ENCODE peak calls at places on chromosomes 12 and 14, in nine cellular contexts. One of them, this sample, is unnamed.

GRCh38 chr12:106248849-106249371 is 1.1 kb upstream of the CKAP4 start:
- DNase-seq in CD8-positive, alpha-beta T cell: peak
- DNase-seq in stromal cell of bone marrow: no peak
- DNase-seq in glutamatergic neuron: no peak
- DNase-seq in cardiac muscle cell: no peak
- DNase-seq in small intestine: peak
- DNase-seq in GM10248: no peak
- DNase-seq in islet precursor cell: no peak
- DNase-seq in lung microvascular endothelial cell: no peak
- DNase-seq in this sample: no peak

GRCh38 chr12:89183985-89184435 is 168.3 kb downstream of the DUSP6 start:
- DNase-seq in CD8-positive, alpha-beta T cell: no peak
- DNase-seq in lung microvascular endothelial cell: no peak
- DNase-seq in glutamatergic neuron: no peak
- DNase-seq in stromal cell of bone marrow: peak
- DNase-seq in cardiac muscle cell: no peak
- DNase-seq in islet precursor cell: no peak
- DNase-seq in small intestine: no peak
- DNase-seq in GM10248: no peak
- DNase-seq in this sample: no peak

GRCh38 chr12:79691299-79692248 is 810 bp upstream of the PAWR start:
- DNase-seq in CD8-positive, alpha-beta T cell: no peak
- DNase-seq in islet precursor cell: peak
- DNase-seq in GM10248: peak
- DNase-seq in small intestine: peak
- DNase-seq in cardiac muscle cell: peak
- DNase-seq in stromal cell of bone marrow: peak
- DNase-seq in glutamatergic neuron: no peak
- DNase-seq in lung microvascular endothelial cell: peak
- DNase-seq in this sample: peak

GRCh38 chr12:122190842-122191668 is 8.1 kb downstream of the LRRC43 start:
- DNase-seq in stromal cell of bone marrow: no peak
- DNase-seq in lung microvascular endothelial cell: peak
- DNase-seq in CD8-positive, alpha-beta T cell: peak
- DNase-seq in glutamatergic neuron: peak
- DNase-seq in small intestine: peak
- DNase-seq in islet precursor cell: peak
- DNase-seq in cardiac muscle cell: peak
- DNase-seq in GM10248: peak
- DNase-seq in this sample: no peak

GRCh38 chr12:46839964-46840363 is 14.2 kb upstream of the SLC38A4 start:
- DNase-seq in cardiac muscle cell: no peak
- DNase-seq in islet precursor cell: no peak
- DNase-seq in glutamatergic neuron: no peak
- DNase-seq in lung microvascular endothelial cell: no peak
- DNase-seq in stromal cell of bone marrow: no peak
- DNase-seq in small intestine: no peak
- DNase-seq in GM10248: no peak
- DNase-seq in CD8-positive, alpha-beta T cell: no peak
- DNase-seq in this sample: no peak

GRCh38 chr14:64983439-64984310 is 3.0 kb upstream of the FNTB start:
- DNase-seq in islet precursor cell: no peak
- DNase-seq in GM10248: no peak
- DNase-seq in glutamatergic neuron: no peak
- DNase-seq in stromal cell of bone marrow: peak
- DNase-seq in small intestine: peak
- DNase-seq in CD8-positive, alpha-beta T cell: peak
- DNase-seq in lung microvascular endothelial cell: peak
- DNase-seq in cardiac muscle cell: peak
- DNase-seq in this sample: peak

GRCh38 chr12:121223283-121223946 is 13.5 kb downstream of the P2RX4 start:
- DNase-seq in CD8-positive, alpha-beta T cell: peak
- DNase-seq in GM10248: no peak
- DNase-seq in islet precursor cell: peak
- DNase-seq in stromal cell of bone marrow: no peak
- DNase-seq in cardiac muscle cell: no peak
- DNase-seq in glutamatergic neuron: no peak
- DNase-seq in small intestine: peak
- DNase-seq in lung microvascular endothelial cell: no peak
- DNase-seq in this sample: no peak

GRCh38 chr12:32155041-32155440 is 48.4 kb downstream of the BICD1 start:
- DNase-seq in glutamatergic neuron: no peak
- DNase-seq in CD8-positive, alpha-beta T cell: no peak
- DNase-seq in small intestine: no peak
- DNase-seq in cardiac muscle cell: no peak
- DNase-seq in GM10248: no peak
- DNase-seq in islet precursor cell: no peak
- DNase-seq in lung microvascular endothelial cell: no peak
- DNase-seq in stromal cell of bone marrow: no peak
- DNase-seq in this sample: no peak

GRCh38 chr14:57897148-57897547 is 31.3 kb upstream of the SLC35F4 start:
- DNase-seq in lung microvascular endothelial cell: no peak
- DNase-seq in stromal cell of bone marrow: no peak
- DNase-seq in CD8-positive, alpha-beta T cell: no peak
- DNase-seq in GM10248: no peak
- DNase-seq in small intestine: no peak
- DNase-seq in islet precursor cell: no peak
- DNase-seq in cardiac muscle cell: no peak
- DNase-seq in glutamatergic neuron: no peak
- DNase-seq in this sample: peak

GRCh38 chr12:11577658-11578260 is 71.7 kb upstream of the ETV6 start:
- DNase-seq in lung microvascular endothelial cell: no peak
- DNase-seq in islet precursor cell: no peak
- DNase-seq in glutamatergic neuron: no peak
- DNase-seq in cardiac muscle cell: no peak
- DNase-seq in CD8-positive, alpha-beta T cell: no peak
- DNase-seq in stromal cell of bone marrow: no peak
- DNase-seq in small intestine: no peak
- DNase-seq in GM10248: no peak
- DNase-seq in this sample: no peak

GRCh38 chr14:35470775-35471174 is 63.2 kb upstream of the INSM2 start:
- DNase-seq in islet precursor cell: no peak
- DNase-seq in cardiac muscle cell: peak
- DNase-seq in glutamatergic neuron: no peak
- DNase-seq in small intestine: peak
- DNase-seq in GM10248: no peak
- DNase-seq in lung microvascular endothelial cell: peak
- DNase-seq in stromal cell of bone marrow: peak
- DNase-seq in CD8-positive, alpha-beta T cell: no peak
- DNase-seq in this sample: no peak

GRCh38 chr12:51888316-51889215 is 663 bp downstream of the ANKRD33 start:
- DNase-seq in CD8-positive, alpha-beta T cell: no peak
- DNase-seq in cardiac muscle cell: no peak
- DNase-seq in stromal cell of bone marrow: no peak
- DNase-seq in GM10248: peak
- DNase-seq in lung microvascular endothelial cell: no peak
- DNase-seq in small intestine: no peak
- DNase-seq in islet precursor cell: no peak
- DNase-seq in glutamatergic neuron: no peak
- DNase-seq in this sample: no peak

GRCh38 chr14:44767646-44768173 is 194.0 kb downstream of the KLHL28 start:
- DNase-seq in small intestine: no peak
- DNase-seq in islet precursor cell: peak
- DNase-seq in glutamatergic neuron: no peak
- DNase-seq in cardiac muscle cell: no peak
- DNase-seq in lung microvascular endothelial cell: no peak
- DNase-seq in CD8-positive, alpha-beta T cell: no peak
- DNase-seq in stromal cell of bone marrow: no peak
- DNase-seq in GM10248: no peak
- DNase-seq in this sample: no peak

GRCh38 chr12:42684171-42685071 is 94.9 kb upstream of the PRICKLE1 start:
- DNase-seq in small intestine: no peak
- DNase-seq in islet precursor cell: no peak
- DNase-seq in lung microvascular endothelial cell: no peak
- DNase-seq in CD8-positive, alpha-beta T cell: no peak
- DNase-seq in cardiac muscle cell: no peak
- DNase-seq in GM10248: no peak
- DNase-seq in stromal cell of bone marrow: peak
- DNase-seq in glutamatergic neuron: no peak
- DNase-seq in this sample: no peak

GRCh38 chr12:449203-449602 is 10.5 kb upstream of the B4GALNT3 start:
- DNase-seq in lung microvascular endothelial cell: no peak
- DNase-seq in GM10248: no peak
- DNase-seq in CD8-positive, alpha-beta T cell: no peak
- DNase-seq in small intestine: no peak
- DNase-seq in islet precursor cell: no peak
- DNase-seq in cardiac muscle cell: no peak
- DNase-seq in stromal cell of bone marrow: no peak
- DNase-seq in glutamatergic neuron: no peak
- DNase-seq in this sample: no peak

GRCh38 chr14:96038920-96039632 is at the start of gene C14orf132:
- DNase-seq in GM10248: peak
- DNase-seq in cardiac muscle cell: peak
- DNase-seq in islet precursor cell: peak
- DNase-seq in glutamatergic neuron: peak
- DNase-seq in CD8-positive, alpha-beta T cell: peak
- DNase-seq in lung microvascular endothelial cell: peak
- DNase-seq in small intestine: peak
- DNase-seq in stromal cell of bone marrow: no peak
- DNase-seq in this sample: peak

GRCh38 chr12:1977588-1977987 is 26.7 kb downstream of the DCP1B start:
- DNase-seq in stromal cell of bone marrow: no peak
- DNase-seq in cardiac muscle cell: no peak
- DNase-seq in GM10248: no peak
- DNase-seq in CD8-positive, alpha-beta T cell: no peak
- DNase-seq in small intestine: no peak
- DNase-seq in lung microvascular endothelial cell: no peak
- DNase-seq in islet precursor cell: no peak
- DNase-seq in glutamatergic neuron: no peak
- DNase-seq in this sample: no peak

GRCh38 chr14:68824517-68825347 is 31.9 kb upstream of the ZFP36L1 start:
- DNase-seq in lung microvascular endothelial cell: peak
- DNase-seq in stromal cell of bone marrow: peak
- DNase-seq in cardiac muscle cell: peak
- DNase-seq in CD8-positive, alpha-beta T cell: no peak
- DNase-seq in small intestine: peak
- DNase-seq in GM10248: peak
- DNase-seq in islet precursor cell: peak
- DNase-seq in glutamatergic neuron: peak
- DNase-seq in this sample: peak

GRCh38 chr12:22626429-22626828 is 1.5 kb downstream of the ETNK1 start:
- DNase-seq in GM10248: peak
- DNase-seq in lung microvascular endothelial cell: peak
- DNase-seq in glutamatergic neuron: no peak
- DNase-seq in CD8-positive, alpha-beta T cell: no peak
- DNase-seq in small intestine: peak
- DNase-seq in stromal cell of bone marrow: peak
- DNase-seq in islet precursor cell: no peak
- DNase-seq in cardiac muscle cell: no peak
- DNase-seq in this sample: no peak

GRCh38 chr14:102288139-102288538 is 16.8 kb downstream of the MOK start:
- DNase-seq in GM10248: no peak
- DNase-seq in stromal cell of bone marrow: no peak
- DNase-seq in islet precursor cell: no peak
- DNase-seq in CD8-positive, alpha-beta T cell: no peak
- DNase-seq in lung microvascular endothelial cell: no peak
- DNase-seq in small intestine: no peak
- DNase-seq in glutamatergic neuron: no peak
- DNase-seq in cardiac muscle cell: no peak
- DNase-seq in this sample: no peak

GRCh38 chr12:55670213-55670730 is 33.6 kb downstream of the OR10P1 start:
- DNase-seq in glutamatergic neuron: no peak
- DNase-seq in stromal cell of bone marrow: no peak
- DNase-seq in small intestine: peak
- DNase-seq in lung microvascular endothelial cell: no peak
- DNase-seq in CD8-positive, alpha-beta T cell: no peak
- DNase-seq in GM10248: no peak
- DNase-seq in cardiac muscle cell: no peak
- DNase-seq in islet precursor cell: no peak
- DNase-seq in this sample: no peak

GRCh38 chr12:15446798-15447197 is 124.5 kb downstream of the PTPRO start:
- DNase-seq in islet precursor cell: no peak
- DNase-seq in stromal cell of bone marrow: peak
- DNase-seq in cardiac muscle cell: no peak
- DNase-seq in small intestine: no peak
- DNase-seq in lung microvascular endothelial cell: no peak
- DNase-seq in GM10248: no peak
- DNase-seq in CD8-positive, alpha-beta T cell: no peak
- DNase-seq in glutamatergic neuron: no peak
- DNase-seq in this sample: no peak

GRCh38 chr14:74732387-74732786 is 19.4 kb downstream of the FCF1 start:
- DNase-seq in islet precursor cell: no peak
- DNase-seq in lung microvascular endothelial cell: no peak
- DNase-seq in CD8-positive, alpha-beta T cell: no peak
- DNase-seq in glutamatergic neuron: no peak
- DNase-seq in small intestine: peak
- DNase-seq in stromal cell of bone marrow: no peak
- DNase-seq in cardiac muscle cell: no peak
- DNase-seq in GM10248: no peak
- DNase-seq in this sample: no peak

GRCh38 chr14:99026471-99026870 is 245.5 kb downstream of the BCL11B start:
- DNase-seq in lung microvascular endothelial cell: no peak
- DNase-seq in glutamatergic neuron: no peak
- DNase-seq in CD8-positive, alpha-beta T cell: no peak
- DNase-seq in cardiac muscle cell: no peak
- DNase-seq in islet precursor cell: no peak
- DNase-seq in small intestine: no peak
- DNase-seq in stromal cell of bone marrow: no peak
- DNase-seq in GM10248: no peak
- DNase-seq in this sample: no peak

GRCh38 chr14:105411017-105411941 is 8.3 kb upstream of the MTA1 start:
- DNase-seq in cardiac muscle cell: peak
- DNase-seq in glutamatergic neuron: peak
- DNase-seq in GM10248: peak
- DNase-seq in islet precursor cell: peak
- DNase-seq in CD8-positive, alpha-beta T cell: no peak
- DNase-seq in lung microvascular endothelial cell: peak
- DNase-seq in small intestine: peak
- DNase-seq in stromal cell of bone marrow: peak
- DNase-seq in this sample: no peak